ENCODE peak calls at places on chromosomes 13 and 19, in ten cellular contexts. One of them, this sample, is unnamed.

GRCh38 chr19:518292-519231 is 11.3 kb downstream of the TPGS1 start:
- DNase-seq in EL: no peak
- DNase-seq in AG10803: peak; percentile 35
- DNase-seq in stimulated activated CD8-positive, alpha-beta memory T cell treated with anti-CD3 and anti-CD28 coated beads, Interleukin-7, amount 100 ng/mL, for 48 hours: peak; percentile 39
- DNase-seq in Caki2: no peak
- DNase-seq in NCI-H1105: no peak
- DNase-seq in ovary: peak; percentile 66
- DNase-seq in left ventricle myocardium inferior: no peak
- DNase-seq in bronchial epithelial cell: no peak
- DNase-seq in GM18507: no peak
- DNase-seq in this sample: no peak

GRCh38 chr19:17358395-17358794 is 18.7 kb downstream of the PLVAP start:
- DNase-seq in EL: peak; percentile 24
- DNase-seq in AG10803: no peak
- DNase-seq in stimulated activated CD8-positive, alpha-beta memory T cell treated with anti-CD3 and anti-CD28 coated beads, Interleukin-7, amount 100 ng/mL, for 48 hours: no peak
- DNase-seq in Caki2: no peak
- DNase-seq in NCI-H1105: no peak
- DNase-seq in ovary: no peak
- DNase-seq in left ventricle myocardium inferior: no peak
- DNase-seq in bronchial epithelial cell: no peak
- DNase-seq in GM18507: no peak
- DNase-seq in this sample: no peak

GRCh38 chr19:40321566-40322270 is 26.5 kb downstream of the C19orf47 start:
- DNase-seq in EL: no peak
- DNase-seq in AG10803: no peak
- DNase-seq in stimulated activated CD8-positive, alpha-beta memory T cell treated with anti-CD3 and anti-CD28 coated beads, Interleukin-7, amount 100 ng/mL, for 48 hours: no peak
- DNase-seq in Caki2: no peak
- DNase-seq in NCI-H1105: no peak
- DNase-seq in ovary: no peak
- DNase-seq in left ventricle myocardium inferior: no peak
- DNase-seq in bronchial epithelial cell: no peak
- DNase-seq in GM18507: no peak
- DNase-seq in this sample: no peak

GRCh38 chr19:49712397-49712859 is 21.5 kb downstream of the CPT1C start:
- DNase-seq in EL: peak; percentile 93
- DNase-seq in AG10803: peak; percentile 79
- DNase-seq in stimulated activated CD8-positive, alpha-beta memory T cell treated with anti-CD3 and anti-CD28 coated beads, Interleukin-7, amount 100 ng/mL, for 48 hours: no peak
- DNase-seq in Caki2: peak; percentile 97
- DNase-seq in NCI-H1105: no peak
- DNase-seq in ovary: peak; percentile 71
- DNase-seq in left ventricle myocardium inferior: peak; percentile 57
- DNase-seq in bronchial epithelial cell: peak; percentile 3
- DNase-seq in GM18507: no peak
- DNase-seq in this sample: no peak

GRCh38 chr19:3857449-3858003 is 11.3 kb downstream of the ZFR2 start:
- DNase-seq in EL: no peak
- DNase-seq in AG10803: no peak
- DNase-seq in stimulated activated CD8-positive, alpha-beta memory T cell treated with anti-CD3 and anti-CD28 coated beads, Interleukin-7, amount 100 ng/mL, for 48 hours: no peak
- DNase-seq in Caki2: no peak
- DNase-seq in NCI-H1105: peak; percentile 59
- DNase-seq in ovary: no peak
- DNase-seq in left ventricle myocardium inferior: no peak
- DNase-seq in bronchial epithelial cell: no peak
- DNase-seq in GM18507: peak; percentile 35
- DNase-seq in this sample: no peak

GRCh38 chr19:56837892-56838679 is 2.4 kb downstream of the PEG3 start:
- DNase-seq in EL: no peak
- DNase-seq in AG10803: no peak
- DNase-seq in stimulated activated CD8-positive, alpha-beta memory T cell treated with anti-CD3 and anti-CD28 coated beads, Interleukin-7, amount 100 ng/mL, for 48 hours: no peak
- DNase-seq in Caki2: no peak
- DNase-seq in NCI-H1105: no peak
- DNase-seq in ovary: peak; percentile 69
- DNase-seq in left ventricle myocardium inferior: peak; percentile 66
- DNase-seq in bronchial epithelial cell: no peak
- DNase-seq in GM18507: no peak
- DNase-seq in this sample: no peak

GRCh38 chr13:40895715-40896184 is 106.3 kb downstream of the SLC25A15 start:
- DNase-seq in EL: no peak
- DNase-seq in AG10803: no peak
- DNase-seq in stimulated activated CD8-positive, alpha-beta memory T cell treated with anti-CD3 and anti-CD28 coated beads, Interleukin-7, amount 100 ng/mL, for 48 hours: no peak
- DNase-seq in Caki2: no peak
- DNase-seq in NCI-H1105: peak; percentile 19
- DNase-seq in ovary: no peak
- DNase-seq in left ventricle myocardium inferior: no peak
- DNase-seq in bronchial epithelial cell: no peak
- DNase-seq in GM18507: no peak
- DNase-seq in this sample: no peak

GRCh38 chr19:19106061-19106551 is 32.2 kb downstream of the TMEM161A start:
- DNase-seq in EL: peak; percentile 28
- DNase-seq in AG10803: no peak
- DNase-seq in stimulated activated CD8-positive, alpha-beta memory T cell treated with anti-CD3 and anti-CD28 coated beads, Interleukin-7, amount 100 ng/mL, for 48 hours: no peak
- DNase-seq in Caki2: no peak
- DNase-seq in NCI-H1105: no peak
- DNase-seq in ovary: no peak
- DNase-seq in left ventricle myocardium inferior: no peak
- DNase-seq in bronchial epithelial cell: no peak
- DNase-seq in GM18507: no peak
- DNase-seq in this sample: no peak

GRCh38 chr13:106296723-106297122 is 238.7 kb downstream of the EFNB2 start:
- DNase-seq in EL: no peak
- DNase-seq in AG10803: no peak
- DNase-seq in stimulated activated CD8-positive, alpha-beta memory T cell treated with anti-CD3 and anti-CD28 coated beads, Interleukin-7, amount 100 ng/mL, for 48 hours: no peak
- DNase-seq in Caki2: no peak
- DNase-seq in NCI-H1105: no peak
- DNase-seq in ovary: no peak
- DNase-seq in left ventricle myocardium inferior: no peak
- DNase-seq in bronchial epithelial cell: no peak
- DNase-seq in GM18507: no peak
- DNase-seq in this sample: no peak

GRCh38 chr13:34019870-34020269 is 201.9 kb downstream of the RFC3 start:
- DNase-seq in EL: no peak
- DNase-seq in AG10803: no peak
- DNase-seq in stimulated activated CD8-positive, alpha-beta memory T cell treated with anti-CD3 and anti-CD28 coated beads, Interleukin-7, amount 100 ng/mL, for 48 hours: no peak
- DNase-seq in Caki2: no peak
- DNase-seq in NCI-H1105: no peak
- DNase-seq in ovary: no peak
- DNase-seq in left ventricle myocardium inferior: no peak
- DNase-seq in bronchial epithelial cell: no peak
- DNase-seq in GM18507: no peak
- DNase-seq in this sample: peak; percentile 2

GRCh38 chr19:16896098-16896912 is 7.5 kb downstream of the F2RL3 start:
- DNase-seq in EL: no peak
- DNase-seq in AG10803: no peak
- DNase-seq in stimulated activated CD8-positive, alpha-beta memory T cell treated with anti-CD3 and anti-CD28 coated beads, Interleukin-7, amount 100 ng/mL, for 48 hours: no peak
- DNase-seq in Caki2: no peak
- DNase-seq in NCI-H1105: no peak
- DNase-seq in ovary: peak; percentile 55
- DNase-seq in left ventricle myocardium inferior: no peak
- DNase-seq in bronchial epithelial cell: no peak
- DNase-seq in GM18507: no peak
- DNase-seq in this sample: no peak

GRCh38 chr19:35347171-35347929 is at the start of gene FFAR1:
- DNase-seq in EL: no peak
- DNase-seq in AG10803: no peak
- DNase-seq in stimulated activated CD8-positive, alpha-beta memory T cell treated with anti-CD3 and anti-CD28 coated beads, Interleukin-7, amount 100 ng/mL, for 48 hours: peak; percentile 80
- DNase-seq in Caki2: no peak
- DNase-seq in NCI-H1105: no peak
- DNase-seq in ovary: peak; percentile 23
- DNase-seq in left ventricle myocardium inferior: no peak
- DNase-seq in bronchial epithelial cell: no peak
- DNase-seq in GM18507: no peak
- DNase-seq in this sample: no peak

GRCh38 chr19:30068528-30069395 is 126.7 kb downstream of the URI1 start:
- DNase-seq in EL: no peak
- DNase-seq in AG10803: no peak
- DNase-seq in stimulated activated CD8-positive, alpha-beta memory T cell treated with anti-CD3 and anti-CD28 coated beads, Interleukin-7, amount 100 ng/mL, for 48 hours: no peak
- DNase-seq in Caki2: no peak
- DNase-seq in NCI-H1105: no peak
- DNase-seq in ovary: no peak
- DNase-seq in left ventricle myocardium inferior: no peak
- DNase-seq in bronchial epithelial cell: no peak
- DNase-seq in GM18507: no peak
- DNase-seq in this sample: no peak

GRCh38 chr19:10006335-10006708 is 4.0 kb downstream of the COL5A3 start:
- DNase-seq in EL: no peak
- DNase-seq in AG10803: peak; percentile 83
- DNase-seq in stimulated activated CD8-positive, alpha-beta memory T cell treated with anti-CD3 and anti-CD28 coated beads, Interleukin-7, amount 100 ng/mL, for 48 hours: no peak
- DNase-seq in Caki2: no peak
- DNase-seq in NCI-H1105: no peak
- DNase-seq in ovary: peak; percentile 70
- DNase-seq in left ventricle myocardium inferior: peak; percentile 66
- DNase-seq in bronchial epithelial cell: no peak
- DNase-seq in GM18507: no peak
- DNase-seq in this sample: no peak

GRCh38 chr13:94712812-94713555 is 639 bp upstream of the SOX21 start:
- DNase-seq in EL: peak; percentile 40
- DNase-seq in AG10803: peak; percentile 59
- DNase-seq in stimulated activated CD8-positive, alpha-beta memory T cell treated with anti-CD3 and anti-CD28 coated beads, Interleukin-7, amount 100 ng/mL, for 48 hours: no peak
- DNase-seq in Caki2: peak; percentile 49
- DNase-seq in NCI-H1105: no peak
- DNase-seq in ovary: no peak
- DNase-seq in left ventricle myocardium inferior: no peak
- DNase-seq in bronchial epithelial cell: no peak
- DNase-seq in GM18507: no peak
- DNase-seq in this sample: peak; percentile 45

GRCh38 chr13:35987572-35988513 is 143.3 kb downstream of the DCLK1 start:
- DNase-seq in EL: no peak
- DNase-seq in AG10803: no peak
- DNase-seq in stimulated activated CD8-positive, alpha-beta memory T cell treated with anti-CD3 and anti-CD28 coated beads, Interleukin-7, amount 100 ng/mL, for 48 hours: no peak
- DNase-seq in Caki2: no peak
- DNase-seq in NCI-H1105: no peak
- DNase-seq in ovary: no peak
- DNase-seq in left ventricle myocardium inferior: no peak
- DNase-seq in bronchial epithelial cell: no peak
- DNase-seq in GM18507: no peak
- DNase-seq in this sample: no peak

GRCh38 chr19:39953915-39954314 is 17.1 kb upstream of the PSMC4 start:
- DNase-seq in EL: no peak
- DNase-seq in AG10803: no peak
- DNase-seq in stimulated activated CD8-positive, alpha-beta memory T cell treated with anti-CD3 and anti-CD28 coated beads, Interleukin-7, amount 100 ng/mL, for 48 hours: no peak
- DNase-seq in Caki2: no peak
- DNase-seq in NCI-H1105: no peak
- DNase-seq in ovary: no peak
- DNase-seq in left ventricle myocardium inferior: no peak
- DNase-seq in bronchial epithelial cell: no peak
- DNase-seq in GM18507: no peak
- DNase-seq in this sample: no peak

GRCh38 chr13:111861766-111862366 is 205.1 kb upstream of the SOX1 start:
- DNase-seq in EL: no peak
- DNase-seq in AG10803: no peak
- DNase-seq in stimulated activated CD8-positive, alpha-beta memory T cell treated with anti-CD3 and anti-CD28 coated beads, Interleukin-7, amount 100 ng/mL, for 48 hours: no peak
- DNase-seq in Caki2: no peak
- DNase-seq in NCI-H1105: no peak
- DNase-seq in ovary: no peak
- DNase-seq in left ventricle myocardium inferior: no peak
- DNase-seq in bronchial epithelial cell: no peak
- DNase-seq in GM18507: no peak
- DNase-seq in this sample: no peak

GRCh38 chr13:46100191-46100877 is 4.5 kb downstream of the CPB2 start:
- DNase-seq in EL: no peak
- DNase-seq in AG10803: no peak
- DNase-seq in stimulated activated CD8-positive, alpha-beta memory T cell treated with anti-CD3 and anti-CD28 coated beads, Interleukin-7, amount 100 ng/mL, for 48 hours: no peak
- DNase-seq in Caki2: no peak
- DNase-seq in NCI-H1105: no peak
- DNase-seq in ovary: no peak
- DNase-seq in left ventricle myocardium inferior: no peak
- DNase-seq in bronchial epithelial cell: peak; percentile 20
- DNase-seq in GM18507: no peak
- DNase-seq in this sample: no peak

GRCh38 chr19:2461751-2462634 is 5.2 kb upstream of the LMNB2 start:
- DNase-seq in EL: peak; percentile 86
- DNase-seq in AG10803: peak; percentile 50
- DNase-seq in stimulated activated CD8-positive, alpha-beta memory T cell treated with anti-CD3 and anti-CD28 coated beads, Interleukin-7, amount 100 ng/mL, for 48 hours: peak; percentile 62
- DNase-seq in Caki2: peak; percentile 75
- DNase-seq in NCI-H1105: peak; percentile 50
- DNase-seq in ovary: no peak
- DNase-seq in left ventricle myocardium inferior: peak; percentile 67
- DNase-seq in bronchial epithelial cell: no peak
- DNase-seq in GM18507: no peak
- DNase-seq in this sample: peak; percentile 75

GRCh38 chr13:74134777-74135305 is 637 bp upstream of the KLF12 start:
- DNase-seq in EL: peak; percentile 68
- DNase-seq in AG10803: no peak
- DNase-seq in stimulated activated CD8-positive, alpha-beta memory T cell treated with anti-CD3 and anti-CD28 coated beads, Interleukin-7, amount 100 ng/mL, for 48 hours: peak; percentile 59
- DNase-seq in Caki2: peak; percentile 74
- DNase-seq in NCI-H1105: peak; percentile 54
- DNase-seq in ovary: no peak
- DNase-seq in left ventricle myocardium inferior: peak; percentile 66
- DNase-seq in bronchial epithelial cell: peak; percentile 25
- DNase-seq in GM18507: no peak
- DNase-seq in this sample: peak; percentile 62

GRCh38 chr19:46229442-46229841 is at the start of gene IGFL1:
- DNase-seq in EL: no peak
- DNase-seq in AG10803: no peak
- DNase-seq in stimulated activated CD8-positive, alpha-beta memory T cell treated with anti-CD3 and anti-CD28 coated beads, Interleukin-7, amount 100 ng/mL, for 48 hours: no peak
- DNase-seq in Caki2: no peak
- DNase-seq in NCI-H1105: no peak
- DNase-seq in ovary: no peak
- DNase-seq in left ventricle myocardium inferior: no peak
- DNase-seq in bronchial epithelial cell: peak; percentile 25
- DNase-seq in GM18507: no peak
- DNase-seq in this sample: no peak

GRCh38 chr19:56769650-56770049 is 70.9 kb downstream of the PEG3 start:
- DNase-seq in EL: no peak
- DNase-seq in AG10803: no peak
- DNase-seq in stimulated activated CD8-positive, alpha-beta memory T cell treated with anti-CD3 and anti-CD28 coated beads, Interleukin-7, amount 100 ng/mL, for 48 hours: no peak
- DNase-seq in Caki2: no peak
- DNase-seq in NCI-H1105: no peak
- DNase-seq in ovary: no peak
- DNase-seq in left ventricle myocardium inferior: no peak
- DNase-seq in bronchial epithelial cell: no peak
- DNase-seq in GM18507: no peak
- DNase-seq in this sample: no peak

GRCh38 chr19:50480281-50481111 is 3.8 kb upstream of the GARIN5A start:
- DNase-seq in EL: no peak
- DNase-seq in AG10803: no peak
- DNase-seq in stimulated activated CD8-positive, alpha-beta memory T cell treated with anti-CD3 and anti-CD28 coated beads, Interleukin-7, amount 100 ng/mL, for 48 hours: no peak
- DNase-seq in Caki2: no peak
- DNase-seq in NCI-H1105: no peak
- DNase-seq in ovary: no peak
- DNase-seq in left ventricle myocardium inferior: no peak
- DNase-seq in bronchial epithelial cell: no peak
- DNase-seq in GM18507: no peak
- DNase-seq in this sample: no peak

GRCh38 chr19:44866672-44867071 is 20.6 kb downstream of the NECTIN2 start:
- DNase-seq in EL: no peak
- DNase-seq in AG10803: no peak
- DNase-seq in stimulated activated CD8-positive, alpha-beta memory T cell treated with anti-CD3 and anti-CD28 coated beads, Interleukin-7, amount 100 ng/mL, for 48 hours: no peak
- DNase-seq in Caki2: no peak
- DNase-seq in NCI-H1105: no peak
- DNase-seq in ovary: no peak
- DNase-seq in left ventricle myocardium inferior: no peak
- DNase-seq in bronchial epithelial cell: no peak
- DNase-seq in GM18507: no peak
- DNase-seq in this sample: no peak

GRCh38 chr19:45087531-45087930 is 5.4 kb upstream of the PPP1R37 start:
- DNase-seq in EL: no peak
- DNase-seq in AG10803: no peak
- DNase-seq in stimulated activated CD8-positive, alpha-beta memory T cell treated with anti-CD3 and anti-CD28 coated beads, Interleukin-7, amount 100 ng/mL, for 48 hours: no peak
- DNase-seq in Caki2: no peak
- DNase-seq in NCI-H1105: no peak
- DNase-seq in ovary: no peak
- DNase-seq in left ventricle myocardium inferior: no peak
- DNase-seq in bronchial epithelial cell: no peak
- DNase-seq in GM18507: no peak
- DNase-seq in this sample: no peak

GRCh38 chr13:79582896-79583295 is 101.9 kb downstream of the NDFIP2 start:
- DNase-seq in EL: no peak
- DNase-seq in AG10803: no peak
- DNase-seq in stimulated activated CD8-positive, alpha-beta memory T cell treated with anti-CD3 and anti-CD28 coated beads, Interleukin-7, amount 100 ng/mL, for 48 hours: no peak
- DNase-seq in Caki2: no peak
- DNase-seq in NCI-H1105: no peak
- DNase-seq in ovary: no peak
- DNase-seq in left ventricle myocardium inferior: no peak
- DNase-seq in bronchial epithelial cell: no peak
- DNase-seq in GM18507: no peak
- DNase-seq in this sample: no peak

GRCh38 chr19:45895519-45895972 is 6.9 kb downstream of the MYPOP start:
- DNase-seq in EL: no peak
- DNase-seq in AG10803: no peak
- DNase-seq in stimulated activated CD8-positive, alpha-beta memory T cell treated with anti-CD3 and anti-CD28 coated beads, Interleukin-7, amount 100 ng/mL, for 48 hours: no peak
- DNase-seq in Caki2: no peak
- DNase-seq in NCI-H1105: no peak
- DNase-seq in ovary: no peak
- DNase-seq in left ventricle myocardium inferior: no peak
- DNase-seq in bronchial epithelial cell: no peak
- DNase-seq in GM18507: no peak
- DNase-seq in this sample: no peak